ENCODE peak calls at places on chromosomes 13 and 19, in four cellular contexts. R is K562, U is HepG2, L is transverse colon. O is an unnamed sample.

GRCh38 chr13:111247552-111247951 is 72.9 kb upstream of the TEX29 start:
- DNase-seq in L (peak; percentile 13), U (peak; percentile 36), R (no peak), O (no peak)

GRCh38 chr13:94657167-94657566 is 55.2 kb downstream of the SOX21 start:
- DNase-seq in R (no peak), U (no peak), L (no peak), O (no peak)

GRCh38 chr13:48567521-48568331 is 34.8 kb upstream of the RCBTB2 start:
- DNase-seq in U (peak; percentile 70), R (no peak), L (no peak), O (no peak)

GRCh38 chr19:19372656-19373416 is 32.6 kb upstream of the GATAD2A start:
- DNase-seq in R (peak; percentile 75), L (peak; percentile 86), U (peak; percentile 90), O (peak; percentile 82)

GRCh38 chr13:33213024-33213795 is 72.3 kb downstream of the STARD13 start:
- DNase-seq in U (peak; percentile 46), R (no peak), L (no peak), O (no peak)

GRCh38 chr19:6586726-6587092 is 4.2 kb downstream of the CD70 start:
- DNase-seq in U (no peak), L (no peak), R (no peak), O (no peak)

GRCh38 chr13:48827709-48828108 is 148.0 kb upstream of the FNDC3A start:
- DNase-seq in R (no peak), L (no peak), U (no peak), O (no peak)

GRCh38 chr13:43493496-43494000 is 293.2 kb downstream of the ENOX1 start:
- DNase-seq in L (no peak), U (no peak), R (no peak), O (no peak)

GRCh38 chr13:113178896-113179167 is 20.4 kb downstream of the PROZ start:
- DNase-seq in R (no peak), U (no peak), L (no peak), O (no peak)

GRCh38 chr13:40026174-40026585 is 370.7 kb downstream of the COG6 start:
- DNase-seq in R (no peak), U (no peak), L (no peak), O (no peak)

GRCh38 chr19:33052352-33052972 is 12.2 kb downstream of the RHPN2 start:
- DNase-seq in U (peak; percentile 60), R (no peak), L (peak; percentile 54), O (no peak)

GRCh38 chr13:44449999-44450821 is 76.6 kb downstream of the SERP2 start:
- DNase-seq in U (peak; percentile 42), L (no peak), R (no peak), O (no peak)

GRCh38 chr13:102402292-102402691 is 444 bp upstream of the FGF14 start:
- DNase-seq in U (no peak), R (no peak), L (peak; percentile 12), O (peak; percentile 66)

GRCh38 chr19:18488838-18489626 is 32.8 kb downstream of the ELL start:
- DNase-seq in L (peak; percentile 45), U (peak; percentile 50), R (peak; percentile 65), O (no peak)

GRCh38 chr19:5436101-5436947 is 18.9 kb upstream of the ZNRF4 start:
- DNase-seq in U (no peak), R (peak; percentile 96), L (no peak), O (no peak)

GRCh38 chr13:80199585-80200292 is 141.2 kb downstream of the SPRY2 start:
- DNase-seq in U (no peak), L (no peak), R (no peak), O (no peak)

GRCh38 chr19:55255618-55256423 is 3.0 kb downstream of the PPP6R1 start:
- DNase-seq in L (peak; percentile 42), R (peak; percentile 37), U (peak; percentile 47), O (no peak)

GRCh38 chr13:50453238-50453637 is 390.3 kb downstream of the DLEU7 start:
- DNase-seq in L (no peak), R (no peak), U (no peak), O (no peak)

GRCh38 chr19:33317522-33317921 is 15.2 kb upstream of the CEBPA start:
- DNase-seq in L (peak; percentile 39), U (no peak), R (no peak), O (no peak)

GRCh38 chr13:40536443-40537113 is 129.9 kb downstream of the FOXO1 start:
- DNase-seq in U (peak; percentile 94), L (peak; percentile 52), R (no peak), O (no peak)

GRCh38 chr19:4007836-4008539 is 452 bp downstream of the PIAS4 start:
- DNase-seq in R (peak; percentile 42), U (peak; percentile 18), L (peak; percentile 48), O (no peak)

GRCh38 chr19:48415395-48415794 is 21.9 kb downstream of the GRIN2D start:
- DNase-seq in L (peak; percentile 92), R (peak; percentile 92), U (peak; percentile 52), O (peak; percentile 84)

GRCh38 chr13:29438772-29439171 is 156.7 kb downstream of the SLC7A1 start:
- DNase-seq in U (no peak), L (no peak), R (no peak), O (no peak)
- TF ChIP-seq EP300 in U (no peak), L (no peak), R (no peak), O (no peak)

GRCh38 chr13:91955546-91956355 is 557.3 kb downstream of the GPC5 start:
- DNase-seq in U (no peak), L (no peak), R (no peak), O (no peak)
- TF ChIP-seq CTCF in U (no peak), L (no peak), R (no peak), O (no peak)

GRCh38 chr19:46862504-46862835 is 1.7 kb downstream of the ARHGAP35 start:
- DNase-seq in R (peak; percentile 42), U (no peak), L (no peak), O (peak; percentile 48)

GRCh38 chr19:46860846-46861690 is at the start of gene ARHGAP35:
- DNase-seq in U (no peak), R (peak; percentile 92), L (peak; percentile 43), O (no peak)

GRCh38 chr19:46861691-46862503 is 1.1 kb downstream of the ARHGAP35 start:
- DNase-seq in R (no peak), U (no peak), L (peak; percentile 28), O (peak; percentile 70)

GRCh38 chr19:46860125-46860845 is 512 bp upstream of the ARHGAP35 start:
- DNase-seq in R (peak; percentile 97), L (peak; percentile 98), U (peak; percentile 96), O (peak; percentile 100)

GRCh38 chr19:46859637-46860124 is 1.1 kb upstream of the ARHGAP35 start:
- DNase-seq in R (peak; percentile 65), L (peak; percentile 62), U (peak; percentile 87), O (peak; percentile 94)
- TF ChIP-seq POLR2AphosphoS5 in R (no peak), L (no peak), U (peak; percentile 61), O (no peak)

GRCh38 chr19:16659832-16660708 is at the start of gene SMIM7:
- DNase-seq in L (peak; percentile 99), U (peak; percentile 97), R (peak; percentile 100), O (peak; percentile 99)
- TF ChIP-seq EP300 in L (no peak), U (no peak), R (no peak), O (no peak)

GRCh38 chr19:2096543-2097329 is at the start of gene IZUMO4:
- DNase-seq in U (peak; percentile 89), L (peak; percentile 100), R (peak; percentile 99), O (peak; percentile 99)
- TF ChIP-seq CTCF in U (peak; percentile 74), L (peak; percentile 34), R (peak; percentile 66), O (peak; percentile 30)

DNA sequence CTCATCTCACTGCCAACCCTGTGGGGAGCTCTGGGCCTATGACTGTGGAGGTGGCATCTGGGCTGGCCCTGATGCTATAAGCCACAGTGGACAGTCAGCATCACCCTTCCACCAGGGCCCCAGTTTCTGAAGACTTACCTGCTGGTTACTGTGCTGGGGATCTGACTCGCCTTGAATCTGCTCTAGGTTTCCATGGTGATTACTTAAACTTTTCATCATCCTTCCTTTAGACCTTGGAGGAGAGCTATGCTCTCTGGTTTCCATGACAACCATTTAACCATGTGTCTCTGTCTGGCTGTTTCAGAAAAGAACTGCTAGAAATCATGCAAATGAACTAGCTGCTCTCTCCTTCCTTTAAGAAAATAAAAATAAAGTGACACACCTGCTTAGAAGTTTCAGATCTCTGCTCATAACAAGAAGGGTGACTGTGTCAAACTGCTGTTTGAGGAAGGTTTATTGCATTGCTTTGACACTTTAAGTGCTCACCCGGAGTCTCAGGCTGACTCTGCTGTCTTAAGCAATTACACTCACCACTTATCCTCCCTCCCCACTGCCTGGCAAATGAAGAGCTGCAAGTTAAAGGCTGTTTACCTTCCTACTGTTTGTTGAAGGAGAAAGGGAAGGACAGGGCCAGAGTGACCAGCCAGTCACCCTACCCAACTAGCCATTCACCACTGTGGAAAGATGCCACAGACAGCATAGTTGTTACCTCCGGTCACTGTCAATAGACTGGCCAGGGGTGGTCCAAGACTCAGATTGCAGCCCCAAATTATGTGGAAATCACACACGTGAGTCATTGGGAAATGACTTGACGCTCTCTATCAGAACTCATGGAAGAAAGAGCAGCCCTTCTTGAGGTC is 87.6 kb downstream of the HSPH1 start:
- DNase-seq in U (no peak), L (no peak), R (no peak), O (no peak)
- TF ChIP-seq POLR2AphosphoS5 in U (no peak), L (no peak), R (no peak), O (no peak)

GRCh38 chr13:59782696-59783095 is 381.0 kb downstream of the DIAPH3 start:
- DNase-seq in U (no peak), R (no peak), L (no peak), O (no peak)
- TF ChIP-seq EP300 in U (no peak), R (no peak), L (no peak), O (no peak)

DNA sequence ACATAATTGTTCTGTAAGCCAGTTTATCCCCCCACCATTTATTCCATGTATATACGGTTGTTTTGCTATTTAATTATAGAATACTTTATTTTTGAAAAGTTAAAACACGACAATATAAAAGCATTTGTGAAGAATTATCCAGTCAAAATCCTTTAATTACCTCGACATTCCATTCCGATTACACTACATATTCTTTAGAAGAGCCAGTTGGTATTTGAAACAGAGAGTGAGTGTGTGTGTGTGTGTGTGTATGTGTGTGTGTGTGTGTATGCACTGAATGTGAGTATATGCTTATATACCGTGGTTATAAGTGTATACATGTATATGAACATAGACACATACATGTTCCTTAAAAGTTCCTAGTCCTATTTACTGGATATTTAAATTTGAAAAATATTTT is 87.8 kb upstream of the KLF5 start:
- DNase-seq in L (no peak), U (no peak), R (no peak), O (no peak)
- TF ChIP-seq CTCF in L (no peak), U (no peak), R (no peak), O (no peak)

GRCh38 chr19:13012690-13013608 is 17.7 kb downstream of the NFIX start:
- DNase-seq in R (peak; percentile 80), L (peak; percentile 74), U (peak; percentile 52), O (peak; percentile 90)
- TF ChIP-seq POLR2AphosphoS5 in R (no peak), L (no peak), U (no peak), O (peak; percentile 47)